ENCODE peak calls at places on chromosomes 11 and 22, in eight cellular contexts. One of them, this sample, is unnamed.

GRCh38 chr11:65906602-65907001 is 6.4 kb upstream of the FOSL1 start:
- DNase-seq in colonic mucosa: no peak
- DNase-seq in NCI-H510A: no peak
- DNase-seq in mammary epithelial cell: no peak
- DNase-seq in left cardiac atrium: no peak
- DNase-seq in T-helper 2 cell: no peak
- DNase-seq in lung: no peak
- DNase-seq in NCI-H446 treated with DMSO at 0.1 percent for 48 hours: no peak
- DNase-seq in this sample: no peak

GRCh38 chr22:40221055-40221414 is 43.3 kb downstream of the TNRC6B start:
- DNase-seq in NCI-H510A: no peak
- DNase-seq in T-helper 2 cell: no peak
- DNase-seq in mammary epithelial cell: no peak
- DNase-seq in colonic mucosa: no peak
- DNase-seq in left cardiac atrium: no peak
- DNase-seq in NCI-H446 treated with DMSO at 0.1 percent for 48 hours: no peak
- DNase-seq in lung: no peak
- DNase-seq in this sample: no peak

GRCh38 chr11:78228467-78228866 is 39.7 kb downstream of the USP35 start:
- DNase-seq in mammary epithelial cell: peak
- DNase-seq in left cardiac atrium: no peak
- DNase-seq in T-helper 2 cell: no peak
- DNase-seq in NCI-H446 treated with DMSO at 0.1 percent for 48 hours: no peak
- DNase-seq in NCI-H510A: peak
- DNase-seq in colonic mucosa: peak
- DNase-seq in lung: no peak
- DNase-seq in this sample: peak

GRCh38 chr11:15988693-15989231 is 367.6 kb downstream of the SOX6 start:
- DNase-seq in lung: no peak
- DNase-seq in colonic mucosa: no peak
- DNase-seq in NCI-H510A: no peak
- DNase-seq in T-helper 2 cell: no peak
- DNase-seq in mammary epithelial cell: no peak
- DNase-seq in left cardiac atrium: peak
- DNase-seq in NCI-H446 treated with DMSO at 0.1 percent for 48 hours: no peak
- DNase-seq in this sample: no peak

GRCh38 chr11:103338621-103339484 is 229.6 kb downstream of the DYNC2H1 start:
- DNase-seq in left cardiac atrium: no peak
- DNase-seq in NCI-H446 treated with DMSO at 0.1 percent for 48 hours: no peak
- DNase-seq in T-helper 2 cell: no peak
- DNase-seq in mammary epithelial cell: no peak
- DNase-seq in lung: no peak
- DNase-seq in NCI-H510A: no peak
- DNase-seq in colonic mucosa: no peak
- DNase-seq in this sample: peak

GRCh38 chr22:26580240-26580962 is 9.5 kb downstream of the TPST2 start:
- DNase-seq in NCI-H446 treated with DMSO at 0.1 percent for 48 hours: no peak
- DNase-seq in NCI-H510A: no peak
- DNase-seq in lung: no peak
- DNase-seq in colonic mucosa: no peak
- DNase-seq in T-helper 2 cell: no peak
- DNase-seq in mammary epithelial cell: no peak
- DNase-seq in left cardiac atrium: no peak
- DNase-seq in this sample: no peak

GRCh38 chr11:31921066-31921465 is 109.9 kb upstream of the PAX6 start:
- DNase-seq in left cardiac atrium: no peak
- DNase-seq in T-helper 2 cell: no peak
- DNase-seq in mammary epithelial cell: no peak
- DNase-seq in NCI-H510A: no peak
- DNase-seq in NCI-H446 treated with DMSO at 0.1 percent for 48 hours: no peak
- DNase-seq in lung: no peak
- DNase-seq in colonic mucosa: no peak
- DNase-seq in this sample: peak

GRCh38 chr11:19164881-19165280 is 36.9 kb downstream of the CSRP3 start:
- DNase-seq in T-helper 2 cell: no peak
- DNase-seq in mammary epithelial cell: no peak
- DNase-seq in colonic mucosa: no peak
- DNase-seq in lung: no peak
- DNase-seq in NCI-H446 treated with DMSO at 0.1 percent for 48 hours: no peak
- DNase-seq in NCI-H510A: no peak
- DNase-seq in left cardiac atrium: no peak
- DNase-seq in this sample: no peak

GRCh38 chr11:123797065-123797940 is 8.8 kb downstream of the OR6M1 start:
- DNase-seq in left cardiac atrium: no peak
- DNase-seq in T-helper 2 cell: no peak
- DNase-seq in NCI-H510A: no peak
- DNase-seq in colonic mucosa: peak
- DNase-seq in lung: no peak
- DNase-seq in NCI-H446 treated with DMSO at 0.1 percent for 48 hours: no peak
- DNase-seq in mammary epithelial cell: no peak
- DNase-seq in this sample: no peak